ENCODE peak calls at places on chromosomes 2 and 18, in seven cellular contexts. One of them, this sample, is unnamed.
A peak's percentile ranks its signal among the peaks of the same experiment; 100 is the strongest.

GRCh38 chr2:121746071-121746578 is 9.3 kb upstream of the TSN start:
- ATAC-seq in upper lobe of right lung: no peak
- ATAC-seq in body of pancreas: no peak
- ATAC-seq in activated naive CD8-positive, alpha-beta T cell treated with anti-CD3 and anti-CD28 coated beads, Interleukin-2, amount 50 U/mL, for 24 hours: peak; percentile 97
- ATAC-seq in Right ventricle myocardium inferior: no peak
- ATAC-seq in lower lobe of right lung: no peak
- ATAC-seq in activated naive CD4-positive, alpha-beta T cell treated with anti-CD3 and anti-CD28 coated beads, Interleukin-2, amount 50 U/mL, for 72 hours: peak; percentile 79
- ATAC-seq in this sample: peak; percentile 89

GRCh38 chr18:13433685-13434084 is 215.1 kb downstream of the LDLRAD4 start:
- ATAC-seq in body of pancreas: no peak
- ATAC-seq in activated naive CD4-positive, alpha-beta T cell treated with anti-CD3 and anti-CD28 coated beads, Interleukin-2, amount 50 U/mL, for 72 hours: no peak
- ATAC-seq in activated naive CD8-positive, alpha-beta T cell treated with anti-CD3 and anti-CD28 coated beads, Interleukin-2, amount 50 U/mL, for 24 hours: no peak
- ATAC-seq in lower lobe of right lung: no peak
- ATAC-seq in upper lobe of right lung: no peak
- ATAC-seq in Right ventricle myocardium inferior: no peak
- ATAC-seq in this sample: no peak

GRCh38 chr2:224382973-224383555 is 18.8 kb downstream of the FAM124B start:
- ATAC-seq in Right ventricle myocardium inferior: no peak
- ATAC-seq in activated naive CD4-positive, alpha-beta T cell treated with anti-CD3 and anti-CD28 coated beads, Interleukin-2, amount 50 U/mL, for 72 hours: no peak
- ATAC-seq in body of pancreas: no peak
- ATAC-seq in activated naive CD8-positive, alpha-beta T cell treated with anti-CD3 and anti-CD28 coated beads, Interleukin-2, amount 50 U/mL, for 24 hours: no peak
- ATAC-seq in lower lobe of right lung: no peak
- ATAC-seq in upper lobe of right lung: no peak
- ATAC-seq in this sample: no peak

GRCh38 chr2:132384491-132385186 is 32.0 kb upstream of the GPR39 start:
- ATAC-seq in body of pancreas: no peak
- ATAC-seq in lower lobe of right lung: peak; percentile 60
- ATAC-seq in activated naive CD4-positive, alpha-beta T cell treated with anti-CD3 and anti-CD28 coated beads, Interleukin-2, amount 50 U/mL, for 72 hours: no peak
- ATAC-seq in upper lobe of right lung: peak; percentile 86
- ATAC-seq in Right ventricle myocardium inferior: no peak
- ATAC-seq in activated naive CD8-positive, alpha-beta T cell treated with anti-CD3 and anti-CD28 coated beads, Interleukin-2, amount 50 U/mL, for 24 hours: no peak
- ATAC-seq in this sample: no peak

GRCh38 chr2:91748869-91749268 is 3057.4 kb downstream of the RPIA start:
- ATAC-seq in body of pancreas: peak; percentile 70
- ATAC-seq in activated naive CD4-positive, alpha-beta T cell treated with anti-CD3 and anti-CD28 coated beads, Interleukin-2, amount 50 U/mL, for 72 hours: no peak
- ATAC-seq in activated naive CD8-positive, alpha-beta T cell treated with anti-CD3 and anti-CD28 coated beads, Interleukin-2, amount 50 U/mL, for 24 hours: no peak
- ATAC-seq in upper lobe of right lung: peak; percentile 39
- ATAC-seq in lower lobe of right lung: peak; percentile 46
- ATAC-seq in Right ventricle myocardium inferior: no peak
- ATAC-seq in this sample: no peak

GRCh38 chr2:105739408-105739807 is 5.3 kb upstream of the NCK2 start:
- ATAC-seq in lower lobe of right lung: no peak
- ATAC-seq in activated naive CD4-positive, alpha-beta T cell treated with anti-CD3 and anti-CD28 coated beads, Interleukin-2, amount 50 U/mL, for 72 hours: peak; percentile 36
- ATAC-seq in activated naive CD8-positive, alpha-beta T cell treated with anti-CD3 and anti-CD28 coated beads, Interleukin-2, amount 50 U/mL, for 24 hours: no peak
- ATAC-seq in Right ventricle myocardium inferior: no peak
- ATAC-seq in upper lobe of right lung: no peak
- ATAC-seq in body of pancreas: no peak
- ATAC-seq in this sample: peak; percentile 31

GRCh38 chr2:216023055-216023648 is 9.8 kb upstream of the MREG start:
- ATAC-seq in Right ventricle myocardium inferior: no peak
- ATAC-seq in body of pancreas: peak; percentile 55
- ATAC-seq in activated naive CD8-positive, alpha-beta T cell treated with anti-CD3 and anti-CD28 coated beads, Interleukin-2, amount 50 U/mL, for 24 hours: peak; percentile 75
- ATAC-seq in lower lobe of right lung: peak; percentile 79
- ATAC-seq in upper lobe of right lung: peak; percentile 86
- ATAC-seq in activated naive CD4-positive, alpha-beta T cell treated with anti-CD3 and anti-CD28 coated beads, Interleukin-2, amount 50 U/mL, for 72 hours: peak; percentile 81
- ATAC-seq in this sample: peak; percentile 71

GRCh38 chr2:96521219-96521618 is 15.3 kb upstream of the ARID5A start:
- ATAC-seq in Right ventricle myocardium inferior: no peak
- ATAC-seq in lower lobe of right lung: no peak
- ATAC-seq in body of pancreas: no peak
- ATAC-seq in upper lobe of right lung: no peak
- ATAC-seq in activated naive CD8-positive, alpha-beta T cell treated with anti-CD3 and anti-CD28 coated beads, Interleukin-2, amount 50 U/mL, for 24 hours: no peak
- ATAC-seq in activated naive CD4-positive, alpha-beta T cell treated with anti-CD3 and anti-CD28 coated beads, Interleukin-2, amount 50 U/mL, for 72 hours: no peak
- ATAC-seq in this sample: no peak

GRCh38 chr18:44742741-44743311 is 62.1 kb downstream of the SETBP1 start:
- ATAC-seq in Right ventricle myocardium inferior: peak; percentile 78
- ATAC-seq in activated naive CD4-positive, alpha-beta T cell treated with anti-CD3 and anti-CD28 coated beads, Interleukin-2, amount 50 U/mL, for 72 hours: no peak
- ATAC-seq in activated naive CD8-positive, alpha-beta T cell treated with anti-CD3 and anti-CD28 coated beads, Interleukin-2, amount 50 U/mL, for 24 hours: no peak
- ATAC-seq in body of pancreas: peak; percentile 18
- ATAC-seq in lower lobe of right lung: peak; percentile 56
- ATAC-seq in upper lobe of right lung: peak; percentile 38
- ATAC-seq in this sample: no peak

GRCh38 chr18:45662468-45662867 is 47.2 kb downstream of the SLC14A2 start:
- ATAC-seq in activated naive CD8-positive, alpha-beta T cell treated with anti-CD3 and anti-CD28 coated beads, Interleukin-2, amount 50 U/mL, for 24 hours: peak; percentile 48
- ATAC-seq in upper lobe of right lung: no peak
- ATAC-seq in activated naive CD4-positive, alpha-beta T cell treated with anti-CD3 and anti-CD28 coated beads, Interleukin-2, amount 50 U/mL, for 72 hours: no peak
- ATAC-seq in body of pancreas: no peak
- ATAC-seq in Right ventricle myocardium inferior: no peak
- ATAC-seq in lower lobe of right lung: no peak
- ATAC-seq in this sample: no peak

GRCh38 chr2:10012963-10013461 is 30.3 kb upstream of the KLF11 start:
- ATAC-seq in activated naive CD4-positive, alpha-beta T cell treated with anti-CD3 and anti-CD28 coated beads, Interleukin-2, amount 50 U/mL, for 72 hours: no peak
- ATAC-seq in activated naive CD8-positive, alpha-beta T cell treated with anti-CD3 and anti-CD28 coated beads, Interleukin-2, amount 50 U/mL, for 24 hours: peak; percentile 24
- ATAC-seq in body of pancreas: no peak
- ATAC-seq in Right ventricle myocardium inferior: no peak
- ATAC-seq in upper lobe of right lung: peak; percentile 36
- ATAC-seq in lower lobe of right lung: no peak
- ATAC-seq in this sample: no peak

GRCh38 chr2:150042844-150043503 is 444.5 kb downstream of the RND3 start:
- ATAC-seq in body of pancreas: no peak
- ATAC-seq in activated naive CD4-positive, alpha-beta T cell treated with anti-CD3 and anti-CD28 coated beads, Interleukin-2, amount 50 U/mL, for 72 hours: no peak
- ATAC-seq in lower lobe of right lung: peak; percentile 98
- ATAC-seq in Right ventricle myocardium inferior: no peak
- ATAC-seq in activated naive CD8-positive, alpha-beta T cell treated with anti-CD3 and anti-CD28 coated beads, Interleukin-2, amount 50 U/mL, for 24 hours: no peak
- ATAC-seq in upper lobe of right lung: peak; percentile 89
- ATAC-seq in this sample: no peak

GRCh38 chr2:101854877-101855276 is 136.9 kb upstream of the IL1R2 start:
- ATAC-seq in activated naive CD8-positive, alpha-beta T cell treated with anti-CD3 and anti-CD28 coated beads, Interleukin-2, amount 50 U/mL, for 24 hours: no peak
- ATAC-seq in lower lobe of right lung: no peak
- ATAC-seq in activated naive CD4-positive, alpha-beta T cell treated with anti-CD3 and anti-CD28 coated beads, Interleukin-2, amount 50 U/mL, for 72 hours: no peak
- ATAC-seq in upper lobe of right lung: no peak
- ATAC-seq in Right ventricle myocardium inferior: peak; percentile 82
- ATAC-seq in body of pancreas: no peak
- ATAC-seq in this sample: no peak

GRCh38 chr2:148701877-148702276 is 57.3 kb downstream of the EPC2 start:
- ATAC-seq in lower lobe of right lung: no peak
- ATAC-seq in body of pancreas: no peak
- ATAC-seq in activated naive CD8-positive, alpha-beta T cell treated with anti-CD3 and anti-CD28 coated beads, Interleukin-2, amount 50 U/mL, for 24 hours: no peak
- ATAC-seq in upper lobe of right lung: no peak
- ATAC-seq in activated naive CD4-positive, alpha-beta T cell treated with anti-CD3 and anti-CD28 coated beads, Interleukin-2, amount 50 U/mL, for 72 hours: peak; percentile 36
- ATAC-seq in Right ventricle myocardium inferior: no peak
- ATAC-seq in this sample: peak; percentile 51

GRCh38 chr2:73640537-73640936 is 1.7 kb downstream of the NAT8 start:
- ATAC-seq in lower lobe of right lung: peak; percentile 59
- ATAC-seq in body of pancreas: peak; percentile 76
- ATAC-seq in activated naive CD4-positive, alpha-beta T cell treated with anti-CD3 and anti-CD28 coated beads, Interleukin-2, amount 50 U/mL, for 72 hours: no peak
- ATAC-seq in upper lobe of right lung: peak; percentile 64
- ATAC-seq in Right ventricle myocardium inferior: peak; percentile 54
- ATAC-seq in activated naive CD8-positive, alpha-beta T cell treated with anti-CD3 and anti-CD28 coated beads, Interleukin-2, amount 50 U/mL, for 24 hours: no peak
- ATAC-seq in this sample: no peak

GRCh38 chr2:70613510-70613909 is 59.9 kb upstream of the TGFA start:
- ATAC-seq in body of pancreas: no peak
- ATAC-seq in activated naive CD4-positive, alpha-beta T cell treated with anti-CD3 and anti-CD28 coated beads, Interleukin-2, amount 50 U/mL, for 72 hours: no peak
- ATAC-seq in upper lobe of right lung: no peak
- ATAC-seq in activated naive CD8-positive, alpha-beta T cell treated with anti-CD3 and anti-CD28 coated beads, Interleukin-2, amount 50 U/mL, for 24 hours: no peak
- ATAC-seq in lower lobe of right lung: no peak
- ATAC-seq in Right ventricle myocardium inferior: no peak
- ATAC-seq in this sample: no peak

GRCh38 chr18:75280427-75281280 is 70.1 kb downstream of the TSHZ1 start:
- ATAC-seq in upper lobe of right lung: no peak
- ATAC-seq in lower lobe of right lung: no peak
- ATAC-seq in Right ventricle myocardium inferior: no peak
- ATAC-seq in activated naive CD4-positive, alpha-beta T cell treated with anti-CD3 and anti-CD28 coated beads, Interleukin-2, amount 50 U/mL, for 72 hours: no peak
- ATAC-seq in activated naive CD8-positive, alpha-beta T cell treated with anti-CD3 and anti-CD28 coated beads, Interleukin-2, amount 50 U/mL, for 24 hours: no peak
- ATAC-seq in body of pancreas: no peak
- ATAC-seq in this sample: no peak

GRCh38 chr18:23523429-23524212 is 20.3 kb downstream of the RMC1 start:
- ATAC-seq in Right ventricle myocardium inferior: no peak
- ATAC-seq in upper lobe of right lung: peak; percentile 67
- ATAC-seq in body of pancreas: no peak
- ATAC-seq in lower lobe of right lung: peak; percentile 80
- ATAC-seq in activated naive CD8-positive, alpha-beta T cell treated with anti-CD3 and anti-CD28 coated beads, Interleukin-2, amount 50 U/mL, for 24 hours: no peak
- ATAC-seq in activated naive CD4-positive, alpha-beta T cell treated with anti-CD3 and anti-CD28 coated beads, Interleukin-2, amount 50 U/mL, for 72 hours: no peak
- ATAC-seq in this sample: peak; percentile 46

GRCh38 chr2:16650287-16651249 is 15.1 kb downstream of the CYRIA start:
- ATAC-seq in Right ventricle myocardium inferior: peak; percentile 59
- ATAC-seq in upper lobe of right lung: peak; percentile 59
- ATAC-seq in lower lobe of right lung: peak; percentile 51
- ATAC-seq in body of pancreas: peak; percentile 53
- ATAC-seq in activated naive CD8-positive, alpha-beta T cell treated with anti-CD3 and anti-CD28 coated beads, Interleukin-2, amount 50 U/mL, for 24 hours: no peak
- ATAC-seq in activated naive CD4-positive, alpha-beta T cell treated with anti-CD3 and anti-CD28 coated beads, Interleukin-2, amount 50 U/mL, for 72 hours: peak; percentile 54
- ATAC-seq in this sample: no peak

GRCh38 chr2:101517753-101518152 is 42.8 kb upstream of the RFX8 start:
- ATAC-seq in activated naive CD8-positive, alpha-beta T cell treated with anti-CD3 and anti-CD28 coated beads, Interleukin-2, amount 50 U/mL, for 24 hours: peak; percentile 9
- ATAC-seq in upper lobe of right lung: no peak
- ATAC-seq in body of pancreas: no peak
- ATAC-seq in Right ventricle myocardium inferior: no peak
- ATAC-seq in lower lobe of right lung: no peak
- ATAC-seq in activated naive CD4-positive, alpha-beta T cell treated with anti-CD3 and anti-CD28 coated beads, Interleukin-2, amount 50 U/mL, for 72 hours: peak; percentile 55
- ATAC-seq in this sample: peak; percentile 47

GRCh38 chr2:69395866-69396265 is 8.8 kb upstream of the GFPT1 start:
- ATAC-seq in activated naive CD4-positive, alpha-beta T cell treated with anti-CD3 and anti-CD28 coated beads, Interleukin-2, amount 50 U/mL, for 72 hours: no peak
- ATAC-seq in body of pancreas: no peak
- ATAC-seq in Right ventricle myocardium inferior: no peak
- ATAC-seq in lower lobe of right lung: no peak
- ATAC-seq in activated naive CD8-positive, alpha-beta T cell treated with anti-CD3 and anti-CD28 coated beads, Interleukin-2, amount 50 U/mL, for 24 hours: no peak
- ATAC-seq in upper lobe of right lung: no peak
- ATAC-seq in this sample: no peak

GRCh38 chr2:57156231-57156924 is 890.2 kb upstream of the VRK2 start:
- ATAC-seq in activated naive CD4-positive, alpha-beta T cell treated with anti-CD3 and anti-CD28 coated beads, Interleukin-2, amount 50 U/mL, for 72 hours: no peak
- ATAC-seq in Right ventricle myocardium inferior: no peak
- ATAC-seq in upper lobe of right lung: no peak
- ATAC-seq in lower lobe of right lung: no peak
- ATAC-seq in activated naive CD8-positive, alpha-beta T cell treated with anti-CD3 and anti-CD28 coated beads, Interleukin-2, amount 50 U/mL, for 24 hours: no peak
- ATAC-seq in body of pancreas: no peak
- ATAC-seq in this sample: no peak

This sample was measured in activated T-helper 17 cell treated with anti-CD3 and anti-CD28 coated beads, Interleukin-2, amount 50 U/mL, for 72 hours.